ENCODE peak calls at places on chromosomes 4 and X, in ten cellular contexts. I is astrocyte; Z is ACHN; U is AG08396; W is kidney epithelial cell; A is astrocyte of the spinal cord; P is activated CD8-positive, alpha-beta memory T cell treated with anti-CD3 and anti-CD28 coated beads for 1 hour; O is stimulated activated CD4-positive, alpha-beta T cell treated with anti-CD3 and anti-CD28 coated beads, Interleukin-15, amount 100 ng/mL, for 24 hours; T is HEK293T; C is OCI-LY7. H is an unnamed sample.

GRCh38 chrX:68698955-68699354 is 51.5 kb downstream of the STARD8 start:
- DNase-seq in I (no peak), Z (peak; percentile 77), U (no peak), W (no peak), A (no peak), P (no peak), O (no peak), T (no peak), C (no peak), H (no peak)

GRCh38 chr4:4455199-4455865 is 68.4 kb downstream of the NSG1 start:
- DNase-seq in I (no peak), Z (no peak), U (no peak), W (no peak), A (no peak), P (no peak), O (no peak), T (no peak), C (peak; percentile 92), H (no peak)

GRCh38 chr4:186551849-186552248 is 3.5 kb downstream of the MTNR1A start:
- DNase-seq in I (no peak), Z (no peak), U (no peak), W (no peak), A (no peak), P (no peak), O (no peak), T (no peak), C (no peak), H (no peak)

GRCh38 chr4:184448828-184449227 is 25.5 kb downstream of the IRF2 start:
- DNase-seq in I (peak; percentile 41), Z (peak; percentile 71), U (peak; percentile 85), W (no peak), A (peak; percentile 76), P (no peak), O (peak; percentile 8), T (no peak), C (no peak), H (no peak)

GRCh38 chr4:122898370-122899150 is 23.8 kb downstream of the NUDT6 start:
- DNase-seq in I (peak; percentile 96), Z (peak; percentile 91), U (peak; percentile 51), W (peak; percentile 84), A (peak; percentile 93), P (no peak), O (no peak), T (no peak), C (no peak), H (peak; percentile 76)

GRCh38 chrX:69093960-69094935 is 71.0 kb downstream of the PJA1 start:
- DNase-seq in I (peak; percentile 30), Z (peak; percentile 33), U (peak; percentile 71), W (no peak), A (peak; percentile 56), P (no peak), O (peak; percentile 33), T (peak; percentile 79), C (peak; percentile 52), H (peak; percentile 23)

GRCh38 chr4:181420950-181421349 is 822.3 kb upstream of the TENM3 start:
- DNase-seq in I (no peak), Z (no peak), U (no peak), W (no peak), A (no peak), P (no peak), O (no peak), T (no peak), C (no peak), H (no peak)

GRCh38 chr4:3321295-3321889 is 28.6 kb downstream of the RGS12 start:
- DNase-seq in I (no peak), Z (no peak), U (peak; percentile 39), W (no peak), A (no peak), P (no peak), O (no peak), T (no peak), C (no peak), H (no peak)

GRCh38 chr4:88159137-88159725 is 792 bp upstream of the ABCG2 start:
- DNase-seq in I (no peak), Z (no peak), U (peak; percentile 35), W (no peak), A (no peak), P (no peak), O (no peak), T (peak; percentile 49), C (no peak), H (peak; percentile 45)

GRCh38 chr4:185513489-185514181 is 21.7 kb downstream of the PDLIM3 start:
- DNase-seq in I (peak; percentile 53), Z (no peak), U (no peak), W (no peak), A (no peak), P (no peak), O (peak; percentile 16), T (no peak), C (no peak), H (peak; percentile 17)

GRCh38 chrX:41010188-41010846 is 74.9 kb upstream of the USP9X start:
- DNase-seq in I (peak; percentile 89), Z (peak; percentile 58), U (peak; percentile 50), W (no peak), A (peak; percentile 86), P (peak; percentile 12), O (peak; percentile 52), T (peak; percentile 35), C (no peak), H (peak; percentile 65)

GRCh38 chr4:13368262-13368661 is 115.9 kb downstream of the RAB28 start:
- DNase-seq in I (no peak), Z (no peak), U (no peak), W (no peak), A (no peak), P (no peak), O (no peak), T (no peak), C (no peak), H (no peak)

GRCh38 chr4:161522031-161522430 is 641.8 kb downstream of the FSTL5 start:
- DNase-seq in I (peak; percentile 20), Z (no peak), U (no peak), W (no peak), A (no peak), P (no peak), O (no peak), T (no peak), C (no peak), H (no peak)